ENCODE peak calls at places on chromosome 19, in seven cellular contexts. P, R, U, Y, S, Q and G are unnamed samples. For H3K4me1, the result is how much of the 10 kb centered on the place peaks cover.

GRCh38 chr19:48632692-48633147 is 4.5 kb downstream of the DBP start:
- DNase-seq in P (peak), R (no peak), U (no peak), Y (no peak), S (no peak), Q (peak), G (no peak)

GRCh38 chr19:58328999-58329398 is 2.2 kb downstream of the ZSCAN22 start:
- DNase-seq in P (no peak), R (no peak), U (no peak), Y (no peak), S (no peak), Q (no peak), G (peak)

GRCh38 chr19:45156231-45156630 is 4.6 kb downstream of the NKPD1 start:
- DNase-seq in P (no peak), R (no peak), U (no peak), Y (no peak), S (no peak), Q (no peak), G (peak)

GRCh38 chr19:36019061-36019670 is 5.2 kb upstream of the ALKBH6 start:
- DNase-seq in P (no peak), R (no peak), U (no peak), Y (no peak), S (no peak), Q (no peak), G (no peak)

GRCh38 chr19:48321372-48321621 is 4.1 kb upstream of the EMP3 start:
- DNase-seq in P (peak), R (peak), U (peak), Y (peak), S (peak), Q (peak), G (peak)

GRCh38 chr19:46471116-46471733 is at the start of gene PNMA8A:
- DNase-seq in P (peak), R (peak), U (peak), Y (no peak), S (peak), Q (peak), G (peak)

GRCh38 chr19:6274756-6275155 is 5.0 kb downstream of the MLLT1 start:
- DNase-seq in P (no peak), R (no peak), U (no peak), Y (peak), S (no peak), Q (no peak), G (no peak)

GRCh38 chr19:5785423-5785822 is 877 bp upstream of the PRR22 start:
- DNase-seq in P (no peak), R (no peak), U (no peak), Y (no peak), S (no peak), Q (no peak), G (peak)

GRCh38 chr19:35362261-35363000 is 4.2 kb downstream of the FFAR3 start:
- DNase-seq in P (no peak), R (no peak), U (no peak), Y (no peak), S (no peak), Q (no peak), G (no peak)

GRCh38 chr19:1469936-1470863 is 8.8 kb downstream of the C19orf25 start:
- DNase-seq in P (peak), R (no peak), U (peak), Y (no peak), S (no peak), Q (no peak), G (no peak)

GRCh38 chr19:42596391-42597071 is 1.8 kb upstream of the CEACAM8 start:
- DNase-seq in P (peak), R (no peak), U (peak), Y (peak), S (peak), Q (no peak), G (peak)

GRCh38 chr19:52343548-52343947 is 7.5 kb downstream of the ZNF610 start:
- DNase-seq in P (peak), R (peak), U (peak), Y (no peak), S (peak), Q (peak), G (peak)

GRCh38 chr19:36488816-36489138 is 584 bp downstream of the ZNF566 start:
- DNase-seq in P (peak), R (peak), U (no peak), Y (no peak), S (peak), Q (no peak), G (peak)

GRCh38 chr19:53101518-53101917 is 1.7 kb downstream of the ZNF160 start:
- DNase-seq in P (peak), R (no peak), U (no peak), Y (no peak), S (no peak), Q (peak), G (no peak)

GRCh38 chr19:48418317-48419064 is 25.0 kb downstream of the GRIN2D start:
- DNase-seq in P (no peak), R (no peak), U (no peak), Y (no peak), S (no peak), Q (peak), G (no peak)

GRCh38 chr19:12841094-12841493 is 2.8 kb downstream of the MAST1 start:
- DNase-seq in P (peak), R (no peak), U (no peak), Y (no peak), S (peak), Q (peak), G (peak)

GRCh38 chr19:30283556-30283955 is 88.6 kb upstream of the ZNF536 start:
- DNase-seq in P (no peak), R (no peak), U (no peak), Y (no peak), S (no peak), Q (no peak), G (no peak)

GRCh38 chr19:29815231-29815630 is 3.4 kb downstream of the CCNE1 start:
- DNase-seq in P (no peak), R (no peak), U (peak), Y (no peak), S (no peak), Q (no peak), G (no peak)

GRCh38 chr19:49224856-49225255 is 67.3 kb downstream of the TRPM4 start:
- DNase-seq in P (peak), R (no peak), U (peak), Y (peak), S (peak), Q (peak), G (peak)

GRCh38 chr19:40740747-40741146 is 9.5 kb downstream of the ACTMAP start:
- DNase-seq in P (no peak), R (peak), U (no peak), Y (no peak), S (no peak), Q (no peak), G (no peak)

GRCh38 chr19:10230155-10230903 is 802 bp downstream of the S1PR2 start:
- DNase-seq in P (peak), R (peak), U (peak), Y (peak), S (peak), Q (peak), G (peak)

GRCh38 chr19:42023121-42023942 is 29.3 kb upstream of the ATP1A3 start:
- DNase-seq in P (no peak), R (no peak), U (peak), Y (no peak), S (no peak), Q (peak), G (peak)

GRCh38 chr19:52735734-52736133 is 890 bp upstream of the ZNF611 start:
- DNase-seq in P (peak), R (peak), U (peak), Y (peak), S (peak), Q (no peak), G (no peak)

GRCh38 chr19:56087647-56088346 is 33.3 kb downstream of the ZNF787 start:
- DNase-seq in P (no peak), R (no peak), U (no peak), Y (no peak), S (no peak), Q (no peak), G (no peak)

GRCh38 chr19:7099597-7099921 is 30.1 kb downstream of the ZNF557 start:
- DNase-seq in P (no peak), R (no peak), U (no peak), Y (no peak), S (no peak), Q (no peak), G (no peak)

GRCh38 chr19:4473708-4474503 is 1.8 kb downstream of the HDGFL2 start:
- DNase-seq in P (no peak), R (no peak), U (no peak), Y (no peak), S (no peak), Q (no peak), G (no peak)
- TF ChIP-seq CTCF in P (no peak), R (no peak), U (no peak), Y (no peak), S (no peak), Q (no peak), G (no peak)

GRCh38 chr19:16591803-16592556 is 19.8 kb upstream of the SLC35E1 start:
- DNase-seq in P (no peak), R (no peak), U (no peak), Y (no peak), S (no peak), Q (peak), G (no peak)

GRCh38 chr19:16593181-16593580 is 21.0 kb upstream of the SLC35E1 start:
- DNase-seq in P (no peak), R (no peak), U (no peak), Y (no peak), S (no peak), Q (no peak), G (no peak)

GRCh38 chr19:16595097-16595496 is 22.9 kb upstream of the SLC35E1 start:
- DNase-seq in P (no peak), R (no peak), U (no peak), Y (no peak), S (no peak), Q (no peak), G (no peak)

GRCh38 chr19:16594681-16595091 is 22.5 kb upstream of the SLC35E1 start:
- DNase-seq in P (no peak), R (no peak), U (no peak), Y (no peak), S (no peak), Q (no peak), G (no peak)

DNA sequence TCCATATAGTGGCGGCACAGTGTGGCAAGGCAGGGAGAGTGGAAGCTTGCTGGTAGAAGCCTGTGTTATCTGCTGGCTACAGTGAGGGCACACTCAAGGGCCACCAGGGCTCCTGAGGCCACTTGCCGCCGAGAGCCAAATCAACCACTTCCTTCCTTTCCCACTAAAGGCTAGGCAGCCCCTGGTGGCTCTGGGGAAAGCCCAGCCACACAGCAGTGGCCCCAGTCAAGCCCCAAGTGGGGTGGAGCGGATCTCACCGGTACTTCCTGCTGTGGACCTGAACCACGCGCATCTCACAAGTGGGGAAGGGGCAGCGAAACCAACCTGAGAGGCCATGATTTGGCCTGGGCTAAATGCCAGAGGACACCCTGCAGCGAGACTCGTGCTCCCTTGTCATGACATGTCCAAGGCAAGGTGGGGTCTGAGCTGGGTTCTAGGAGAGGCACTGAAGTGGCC is 21.9 kb upstream of the SLC35E1 start:
- DNase-seq in P (no peak), R (no peak), U (peak), Y (no peak), S (no peak), Q (no peak), G (no peak)
- H3K4me1 ChIP-seq in P (under half), R (under half), U (under half), Y (under half), S (under half), Q (under half), G (under half)

GRCh38 chr19:11624064-11624463 is 26.8 kb downstream of the ZNF627 start:
- DNase-seq in P (peak), R (no peak), U (no peak), Y (no peak), S (no peak), Q (peak), G (no peak)
- H3K4me3 ChIP-seq in P (peak), R (peak), U (peak), Y (peak), S (no peak), Q (no peak), G (peak)

GRCh38 chr19:16441661-16442071 is 30.1 kb downstream of the EPS15L1 start:
- DNase-seq in P (peak), R (no peak), U (no peak), Y (no peak), S (no peak), Q (no peak), G (peak)

GRCh38 chr19:16435999-16436650 is 35.6 kb downstream of the EPS15L1 start:
- DNase-seq in P (no peak), R (no peak), U (no peak), Y (no peak), S (no peak), Q (no peak), G (no peak)

GRCh38 chr19:16435238-16435911 is 36.4 kb downstream of the EPS15L1 start:
- DNase-seq in P (no peak), R (peak), U (peak), Y (no peak), S (peak), Q (peak), G (no peak)

GRCh38 chr19:16433986-16434385 is 37.8 kb downstream of the EPS15L1 start:
- DNase-seq in P (no peak), R (no peak), U (no peak), Y (no peak), S (no peak), Q (no peak), G (no peak)

GRCh38 chr19:16436780-16437179 is 35.0 kb downstream of the EPS15L1 start:
- DNase-seq in P (no peak), R (no peak), U (no peak), Y (no peak), S (no peak), Q (no peak), G (no peak)
- TF ChIP-seq CTCF in P (no peak), R (no peak), U (no peak), Y (no peak), S (no peak), Q (no peak), G (no peak)

GRCh38 chr19:14383898-14384669 is 2.8 kb downstream of the ADGRE5 start:
- DNase-seq in P (no peak), R (peak), U (peak), Y (no peak), S (no peak), Q (peak), G (no peak)
- H3K4me1 ChIP-seq in P (under half), R (under half), U (half or more), Y (under half), S (under half), Q (under half), G (under half)

GRCh38 chr19:33139165-33139564 is 7.3 kb downstream of the WDR88 start:
- DNase-seq in P (no peak), R (no peak), U (no peak), Y (no peak), S (no peak), Q (no peak), G (no peak)

GRCh38 chr19:33147538-33147937 is 15.6 kb downstream of the WDR88 start:
- DNase-seq in P (no peak), R (no peak), U (no peak), Y (no peak), S (no peak), Q (no peak), G (no peak)

GRCh38 chr19:33146209-33146608 is 14.3 kb downstream of the WDR88 start:
- DNase-seq in P (no peak), R (no peak), U (no peak), Y (no peak), S (no peak), Q (no peak), G (no peak)

DNA sequence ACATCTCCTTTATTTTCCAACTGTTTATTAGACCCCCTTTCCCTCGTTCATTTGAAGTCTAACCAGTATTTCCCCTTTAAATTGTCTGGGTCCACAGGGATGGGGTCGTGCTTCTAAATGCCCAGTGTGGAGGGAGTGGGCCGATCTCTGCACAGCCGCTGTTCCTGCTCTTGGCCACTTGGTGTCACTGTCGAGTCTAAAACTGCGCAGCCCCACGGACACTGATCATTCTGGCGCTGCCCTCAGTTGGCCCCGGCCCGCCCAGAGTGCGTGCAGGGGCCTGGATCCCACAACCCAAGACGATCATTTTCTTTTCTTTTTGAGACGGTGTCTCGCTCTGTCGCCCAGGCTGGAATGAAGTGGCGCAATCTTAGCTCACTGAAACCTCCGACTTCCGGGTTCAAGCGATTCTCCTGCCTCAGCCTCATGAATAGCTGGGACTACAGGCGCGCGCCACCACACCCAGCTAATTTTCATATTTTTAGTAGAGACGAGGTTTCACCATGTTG is 12.0 kb downstream of the WDR88 start:
- DNase-seq in P (peak), R (peak), U (peak), Y (peak), S (peak), Q (peak), G (peak)
- H3K4me3 ChIP-seq in P (no peak), R (no peak), U (peak), Y (no peak), S (no peak), Q (no peak), G (no peak)

GRCh38 chr19:38145627-38146026 is 78.4 kb downstream of the DPF1 start:
- DNase-seq in P (no peak), R (peak), U (no peak), Y (no peak), S (no peak), Q (no peak), G (no peak)

GRCh38 chr19:38152461-38153379 is 71.3 kb downstream of the DPF1 start:
- DNase-seq in P (no peak), R (no peak), U (no peak), Y (no peak), S (no peak), Q (peak), G (peak)

GRCh38 chr19:38148337-38148736 is 75.7 kb downstream of the DPF1 start:
- DNase-seq in P (no peak), R (no peak), U (no peak), Y (no peak), S (no peak), Q (no peak), G (no peak)

GRCh38 chr19:38151242-38151641 is 72.8 kb downstream of the DPF1 start:
- DNase-seq in P (no peak), R (no peak), U (no peak), Y (no peak), S (no peak), Q (no peak), G (no peak)

DNA sequence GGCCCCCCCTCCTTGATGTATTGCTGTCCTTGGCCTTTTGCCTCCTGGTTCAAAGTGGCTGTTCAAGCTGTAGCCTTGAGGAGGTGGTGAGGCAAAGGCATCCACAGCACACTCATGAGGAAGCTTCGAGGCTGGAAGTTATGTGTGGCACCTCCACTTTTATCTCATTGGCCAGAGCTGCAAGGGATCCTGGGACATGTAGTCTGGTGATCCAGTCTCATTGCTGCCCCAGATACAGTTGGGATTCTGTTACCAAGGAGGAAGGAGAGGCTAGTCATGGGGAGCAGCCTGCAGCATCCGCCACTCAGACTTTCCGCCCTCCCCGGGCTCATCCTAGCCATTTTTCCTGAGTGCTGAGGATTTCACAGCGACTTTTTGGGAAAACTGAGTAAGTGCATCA is 74.4 kb downstream of the DPF1 start:
- DNase-seq in P (no peak), R (no peak), U (no peak), Y (no peak), S (no peak), Q (peak), G (no peak)
- TF ChIP-seq CTCF in P (no peak), R (no peak), U (no peak), Y (no peak), S (no peak), Q (no peak), G (no peak)

GRCh38 chr19:34310494-34310981 is 54.5 kb upstream of the GPI start:
- DNase-seq in P (no peak), R (no peak), U (peak), Y (peak), S (no peak), Q (no peak), G (no peak)

GRCh38 chr19:34306213-34306661 is 51.9 kb downstream of the GARRE1 start:
- DNase-seq in P (no peak), R (no peak), U (peak), Y (peak), S (peak), Q (no peak), G (no peak)

GRCh38 chr19:34306824-34307223 is 52.5 kb downstream of the GARRE1 start:
- DNase-seq in P (no peak), R (no peak), U (no peak), Y (no peak), S (no peak), Q (no peak), G (no peak)

GRCh38 chr19:34309368-34310138 is 55.2 kb downstream of the GARRE1 start:
- DNase-seq in P (no peak), R (no peak), U (no peak), Y (no peak), S (no peak), Q (no peak), G (no peak)

DNA sequence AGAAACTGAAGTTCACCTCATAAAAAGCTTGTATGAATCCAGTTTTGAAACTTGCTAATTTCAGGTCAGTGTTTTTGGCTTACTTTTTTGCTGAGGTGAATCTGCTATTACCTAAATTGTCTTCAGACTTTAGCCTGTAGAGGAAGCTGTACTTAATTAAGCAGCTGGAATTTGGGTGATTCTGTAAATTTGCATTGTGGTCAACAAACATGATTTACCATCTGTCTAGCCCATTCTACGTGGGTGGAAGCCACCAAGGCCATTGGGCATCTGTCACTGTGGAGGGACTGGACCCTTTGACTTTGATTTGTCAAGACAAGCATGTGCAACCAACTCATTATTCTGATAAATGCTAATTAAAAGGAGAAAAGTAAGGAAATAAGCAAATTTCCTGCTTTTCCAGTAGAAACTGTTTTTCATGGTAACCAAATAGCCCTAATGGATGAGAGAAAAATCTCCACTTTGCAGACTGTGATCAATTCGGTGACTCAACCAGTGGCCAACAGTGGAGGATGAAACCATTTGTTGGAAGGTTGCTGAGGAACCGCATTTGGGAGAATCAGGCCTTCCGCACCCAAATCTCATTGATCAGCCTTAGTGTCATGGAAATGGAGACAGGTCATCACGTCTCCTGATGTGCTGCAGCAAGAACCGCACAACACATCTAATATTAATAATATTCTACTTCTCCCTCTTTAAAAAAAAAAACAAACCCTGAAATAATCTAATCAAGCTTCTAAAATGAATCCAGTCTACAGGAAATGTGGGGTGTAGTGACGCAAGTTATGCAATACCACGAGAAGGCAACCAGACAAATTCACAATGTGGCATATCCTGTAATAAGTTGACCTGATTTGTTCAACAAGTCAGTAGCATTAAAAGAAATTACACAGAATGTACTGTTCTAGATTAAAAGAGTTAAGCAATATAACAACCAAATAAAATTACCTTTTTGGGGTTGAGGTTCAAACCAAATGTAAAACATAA is 54.3 kb downstream of the GARRE1 start:
- DNase-seq in P (no peak), R (no peak), U (no peak), Y (no peak), S (no peak), Q (no peak), G (no peak)
- H3K4me1 ChIP-seq in P (under half), R (under half), U (under half), Y (half or more), S (under half), Q (under half), G (under half)